ENCODE peak calls at places on chromosome 7, in five cellular contexts. D, T, U, N and E are unnamed samples.

GRCh38 chr7:88146611-88147010 is 73.2 kb downstream of the SRI start:
- DNase-seq in D (no peak), T (no peak), U (no peak), N (no peak), E (no peak)

GRCh38 chr7:46682841-46683624 is 762.0 kb upstream of the IGFBP3 start:
- DNase-seq in D (peak; percentile 3), T (no peak), U (peak; percentile 13), N (no peak), E (peak; percentile 39)

GRCh38 chr7:27196287-27196739 is 3.6 kb downstream of the HOXA13 start:
- DNase-seq in D (peak; percentile 71), T (peak; percentile 90), U (peak; percentile 71), N (peak; percentile 72), E (peak; percentile 79)

GRCh38 chr7:2031496-2031895 is 201.2 kb downstream of the MAD1L1 start:
- DNase-seq in D (no peak), T (no peak), U (no peak), N (no peak), E (no peak)

GRCh38 chr7:29177963-29178612 is 16.5 kb upstream of the CHN2 start:
- DNase-seq in D (no peak), T (no peak), U (peak; percentile 61), N (no peak), E (peak; percentile 49)

GRCh38 chr7:47392241-47392759 is 189.6 kb downstream of the TNS3 start:
- DNase-seq in D (peak; percentile 82), T (no peak), U (no peak), N (no peak), E (no peak)

GRCh38 chr7:99422091-99422624 is 13.4 kb downstream of the BUD31 start:
- DNase-seq in D (no peak), T (no peak), U (no peak), N (no peak), E (no peak)

GRCh38 chr7:33500590-33500989 is 371.2 kb downstream of the BBS9 start:
- DNase-seq in D (peak; percentile 10), T (no peak), U (no peak), N (no peak), E (no peak)

GRCh38 chr7:43057151-43057550 is 55.3 kb upstream of the HECW1 start:
- DNase-seq in D (no peak), T (no peak), U (no peak), N (no peak), E (no peak)

GRCh38 chr7:82696631-82697030 is 253.1 kb upstream of the CACNA2D1 start:
- DNase-seq in D (no peak), T (no peak), U (no peak), N (no peak), E (peak; percentile 81)

GRCh38 chr7:130491841-130492518 is at the start of gene MEST:
- DNase-seq in D (peak; percentile 47), T (peak; percentile 59), U (peak; percentile 45), N (peak; percentile 50), E (peak; percentile 47)

GRCh38 chr7:50509459-50509858 is 55.7 kb downstream of the DDC start:
- DNase-seq in D (no peak), T (no peak), U (no peak), N (no peak), E (no peak)
- H3K14ac ChIP-seq in D (no peak overlapping the region), T (no peak overlapping the region), U (no peak overlapping the region), N (no peak overlapping the region), E (no peak overlapping the region)

GRCh38 chr7:128444242-128444641 is 11.4 kb upstream of the HILPDA start:
- DNase-seq in D (no peak), T (no peak), U (no peak), N (no peak), E (no peak)
- H3K14ac ChIP-seq in D (no peak overlapping the region), T (no peak overlapping the region), U (no peak overlapping the region), N (no peak overlapping the region), E (no peak overlapping the region)

GRCh38 chr7:157690058-157690832 is 353.4 kb downstream of the DNAJB6 start:
- DNase-seq in D (no peak), T (peak; percentile 62), U (no peak), N (peak; percentile 60), E (no peak)
- H3K14ac ChIP-seq in D (no peak overlapping the region), T (no peak overlapping the region), U (no peak overlapping the region), N (no peak overlapping the region), E (no peak overlapping the region)

GRCh38 chr7:139913006-139913405 is 83.9 kb downstream of the TBXAS1 start:
- DNase-seq in D (no peak), T (no peak), U (no peak), N (no peak), E (no peak)
- H3K14ac ChIP-seq in D (peak overlapping the region; percentile 99), T (no peak overlapping the region), U (no peak overlapping the region), N (no peak overlapping the region), E (no peak overlapping the region)

GRCh38 chr7:155316427-155317113 is 18.9 kb downstream of the INSIG1 start:
- DNase-seq in D (no peak), T (no peak), U (no peak), N (no peak), E (peak; percentile 95)
- H3K14ac ChIP-seq in D (no peak overlapping the region), T (no peak overlapping the region), U (no peak overlapping the region), N (no peak overlapping the region), E (no peak overlapping the region)